ENCODE peak calls at places on chromosomes 1 and 21, in seven cellular contexts. L is pancreas, N is IMR-90, Z is cardiac muscle cell, H is PC-9, V is endothelial cell of umbilical vein, X is right lobe of liver. Q is an unnamed sample. For H3K36me3, the result is how much of the 10 kb centered on the place peaks cover.

GRCh38 chr1:36807262-36807661 is 227.1 kb downstream of the GRIK3 start:
- DNase-seq in Z (no peak), L (no peak), H (no peak), V (no peak), X (peak), N (no peak), Q (no peak)

GRCh38 chr1:244231572-244232315 is 180.7 kb downstream of the ZBTB18 start:
- DNase-seq in V (no peak), N (peak), L (peak), Z (peak), X (no peak), H (peak), Q (peak)

GRCh38 chr1:202161151-202162048 is 998 bp upstream of the PTPN7 start:
- DNase-seq in X (no peak), L (no peak), Z (no peak), N (no peak), V (no peak), H (no peak), Q (no peak)

GRCh38 chr21:43318841-43319781 is 107.8 kb downstream of the SIK1 start:
- DNase-seq in L (no peak), H (peak), Z (peak), N (peak), X (peak), V (no peak), Q (peak)

GRCh38 chr1:6127587-6128163 is 52.4 kb downstream of the CHD5 start:
- DNase-seq in N (peak), X (peak), L (peak), Z (peak), V (peak), H (peak), Q (peak)

GRCh38 chr1:89254658-89255287 is 17.9 kb downstream of the GBP5 start:
- DNase-seq in X (no peak), Z (peak), H (no peak), L (no peak), V (peak), N (no peak), Q (no peak)

GRCh38 chr1:6700853-6701436 is 671 bp downstream of the DNAJC11 start:
- DNase-seq in N (no peak), H (no peak), L (no peak), X (no peak), V (no peak), Z (peak), Q (no peak)

GRCh38 chr1:41664861-41665640 is 180.6 kb upstream of the EDN2 start:
- DNase-seq in L (no peak), X (no peak), H (peak), V (peak), Z (peak), N (peak), Q (peak)

GRCh38 chr1:61170328-61171238 is 88.2 kb downstream of the NFIA start:
- DNase-seq in X (no peak), N (peak), Z (peak), H (no peak), V (peak), L (no peak), Q (no peak)

GRCh38 chr21:38244885-38245869 is 11.6 kb upstream of the KCNJ15 start:
- DNase-seq in H (no peak), X (no peak), V (peak), L (no peak), Z (peak), N (peak), Q (peak)

GRCh38 chr21:26130249-26130896 is 40.2 kb downstream of the APP start:
- DNase-seq in Z (peak), V (no peak), N (peak), L (no peak), X (no peak), H (no peak), Q (peak)

GRCh38 chr1:151238467-151238739 is 16.1 kb upstream of the PSMD4 start:
- DNase-seq in Z (peak), N (peak), L (no peak), X (no peak), V (no peak), H (no peak), Q (no peak)

GRCh38 chr21:37530901-37531351 is 164.4 kb downstream of the DYRK1A start:
- DNase-seq in L (no peak), V (no peak), X (no peak), Z (no peak), N (no peak), H (no peak), Q (no peak)

GRCh38 chr21:39094847-39095525 is 88.3 kb downstream of the PSMG1 start:
- DNase-seq in X (no peak), Z (peak), N (peak), L (no peak), H (peak), V (peak), Q (peak)

GRCh38 chr1:200180821-200181220 is 153.3 kb downstream of the NR5A2 start:
- DNase-seq in N (peak), L (peak), H (no peak), Z (peak), V (peak), X (peak), Q (no peak)

GRCh38 chr21:45551316-45551715 is 9.1 kb upstream of the SLC19A1 start:
- DNase-seq in L (no peak), H (no peak), N (peak), V (peak), X (no peak), Z (peak), Q (peak)

GRCh38 chr1:172397221-172397620 is 23.3 kb upstream of the C1orf105 start:
- DNase-seq in X (no peak), H (no peak), Z (peak), N (peak), V (peak), L (no peak), Q (no peak)

GRCh38 chr1:65230741-65231439 is 78.5 kb upstream of the DNAJC6 start:
- DNase-seq in N (no peak), L (no peak), X (no peak), Z (peak), H (no peak), V (peak), Q (no peak)

GRCh38 chr1:50955116-50955515 is 5.0 kb downstream of the FAF1 start:
- DNase-seq in L (no peak), V (no peak), X (no peak), N (no peak), Z (no peak), H (no peak), Q (no peak)

GRCh38 chr1:95323117-95323516 is 89.1 kb downstream of the RWDD3 start:
- DNase-seq in L (no peak), H (no peak), V (peak), N (no peak), X (no peak), Z (peak), Q (no peak)

GRCh38 chr1:80054129-80054528 is 1047.6 kb upstream of the ADGRL4 start:
- DNase-seq in N (peak), X (no peak), L (peak), V (peak), H (peak), Z (peak), Q (peak)

GRCh38 chr1:47677241-47677940 is 239.5 kb downstream of the FOXD2 start:
- DNase-seq in V (no peak), Z (no peak), N (no peak), L (no peak), X (no peak), H (no peak), Q (no peak)

GRCh38 chr1:23581219-23581618 is 21.9 kb upstream of the ID3 start:
- DNase-seq in V (peak), X (no peak), Z (peak), H (no peak), L (no peak), N (peak), Q (peak)

GRCh38 chr1:164443166-164443565 is 115.8 kb upstream of the PBX1 start:
- DNase-seq in L (no peak), N (no peak), Z (peak), V (no peak), X (no peak), H (no peak), Q (no peak)

GRCh38 chr1:239308701-239309333 is 77.6 kb upstream of the CHRM3 start:
- DNase-seq in N (no peak), L (peak), H (peak), Z (peak), V (no peak), X (no peak), Q (peak)

GRCh38 chr1:147833231-147833840 is 69.3 kb upstream of the GJA8 start:
- DNase-seq in Z (no peak), N (no peak), L (no peak), V (no peak), H (peak), X (no peak), Q (no peak)

GRCh38 chr1:960371-961131 is at the start of gene KLHL17:
- DNase-seq in V (peak), Z (peak), X (peak), L (peak), N (peak), H (peak), Q (peak)

GRCh38 chr1:68800182-68800581 is 303.3 kb upstream of the DEPDC1 start:
- DNase-seq in N (no peak), H (no peak), X (no peak), L (no peak), V (no peak), Z (no peak), Q (no peak)

GRCh38 chr1:200041337-200042118 is 14.0 kb downstream of the NR5A2 start:
- DNase-seq in N (no peak), X (no peak), Z (no peak), H (no peak), V (peak), L (no peak), Q (no peak)

GRCh38 chr1:201468844-201469644 is at the start of gene PHLDA3:
- DNase-seq in L (peak), N (peak), H (peak), Z (peak), V (peak), X (peak), Q (peak)

GRCh38 chr1:69244211-69244610 is 323.5 kb upstream of the LRRC7 start:
- DNase-seq in N (no peak), V (no peak), Z (no peak), H (no peak), X (no peak), L (no peak), Q (no peak)

GRCh38 chr1:206739411-206740076 is 31.0 kb upstream of the IL19 start:
- DNase-seq in V (no peak), Z (no peak), H (no peak), L (no peak), X (no peak), N (peak), Q (peak)

GRCh38 chr1:187114788-187115187 is 286.0 kb downstream of the PLA2G4A start:
- DNase-seq in H (no peak), V (no peak), N (no peak), Z (no peak), X (no peak), L (no peak), Q (no peak)

GRCh38 chr1:84615785-84616184 is 41.5 kb upstream of the CTBS start:
- DNase-seq in L (no peak), H (no peak), Z (no peak), V (no peak), N (no peak), X (no peak), Q (no peak)

GRCh38 chr1:64209221-64209620 is 5.8 kb downstream of the UBE2U start:
- DNase-seq in Z (no peak), V (no peak), X (no peak), N (no peak), L (no peak), H (no peak), Q (peak)

GRCh38 chr21:42652527-42653491 is 612 bp upstream of the PDE9A start:
- DNase-seq in V (peak), L (peak), H (peak), Z (peak), N (peak), X (peak), Q (no peak)

GRCh38 chr1:51070011-51070410 is 32.0 kb upstream of the C1orf185 start:
- DNase-seq in N (no peak), Z (no peak), X (no peak), L (no peak), V (no peak), H (peak), Q (no peak)

GRCh38 chr1:62295921-62296451 is 23.2 kb downstream of the KANK4 start:
- DNase-seq in V (no peak), Z (peak), N (peak), X (no peak), H (no peak), L (no peak), Q (no peak)

GRCh38 chr1:205421728-205422127 is at the start of gene LEMD1:
- DNase-seq in L (no peak), H (no peak), X (no peak), N (no peak), V (no peak), Z (no peak), Q (no peak)

DNA sequence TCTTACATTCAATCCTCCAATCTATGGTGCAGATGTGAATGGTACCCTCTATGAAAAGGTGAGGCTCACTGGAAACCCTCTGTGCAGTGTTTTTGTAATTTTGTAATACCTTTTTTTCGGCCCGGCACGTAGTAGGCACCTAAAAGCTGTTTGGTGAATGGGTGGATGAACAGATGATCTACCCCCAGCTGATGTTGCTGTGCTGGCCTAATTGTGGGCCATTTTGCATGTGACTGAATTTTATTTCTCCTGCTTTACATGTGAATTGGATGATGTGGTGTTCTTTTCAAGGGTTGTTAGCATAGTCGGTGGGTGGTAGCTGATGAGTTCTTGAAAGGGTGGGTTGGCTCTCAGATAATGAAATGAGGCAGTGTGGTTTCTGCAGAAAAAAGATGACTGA is 10.4 kb downstream of the KDM4A start:
- DNase-seq in L (no peak), N (no peak), H (no peak), V (no peak), X (no peak), Z (no peak), Q (no peak)
- H3K36me3 ChIP-seq in L (under half), N (half or more), H (half or more), V (under half), X (half or more), Z (half or more), Q (half or more)

GRCh38 chr1:150156868-150157603 is 7.3 kb downstream of the PLEKHO1 start:
- DNase-seq in V (no peak), N (peak), Z (peak), H (no peak), X (no peak), L (no peak), Q (no peak)
- H3K36me3 ChIP-seq in V (under half), N (half or more), Z (under half), H (under half), X (under half), L (under half), Q (half or more)

GRCh38 chr1:54834007-54834541 is 33.0 kb upstream of the TTC22 start:
- DNase-seq in Z (no peak), L (no peak), N (no peak), X (no peak), V (no peak), H (no peak), Q (no peak)

GRCh38 chr1:54836594-54836993 is 35.5 kb upstream of the TTC22 start:
- DNase-seq in Z (no peak), N (no peak), X (no peak), V (no peak), L (no peak), H (no peak), Q (no peak)

GRCh38 chr1:54835131-54835898 is 34.2 kb upstream of the TTC22 start:
- DNase-seq in L (no peak), V (no peak), H (no peak), X (no peak), N (no peak), Z (no peak), Q (no peak)

GRCh38 chr1:54835970-54836369 is 34.8 kb upstream of the TTC22 start:
- DNase-seq in V (no peak), N (no peak), L (no peak), Z (no peak), H (no peak), X (no peak), Q (no peak)

DNA sequence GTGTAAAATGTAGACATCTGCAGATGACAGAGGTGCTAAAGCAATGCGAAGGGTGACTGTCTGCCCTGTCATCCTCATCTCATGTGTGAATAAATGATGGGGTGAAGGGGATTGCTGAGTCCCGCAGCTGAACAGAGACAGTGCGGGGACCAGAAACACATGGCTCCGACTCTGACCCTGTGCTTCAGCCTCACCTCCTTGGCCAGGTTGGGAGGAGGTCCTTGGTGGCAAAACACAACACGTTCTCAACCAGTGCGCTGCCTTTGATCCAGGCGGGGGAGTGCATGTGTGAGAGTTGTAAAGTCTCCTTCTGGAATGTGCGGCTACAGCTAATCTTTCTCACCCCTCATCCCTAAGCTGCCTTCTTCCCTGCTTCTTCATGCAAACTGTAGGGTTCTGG is 32.0 kb upstream of the TTC22 start:
- DNase-seq in H (no peak), X (no peak), V (no peak), L (no peak), Z (no peak), N (no peak), Q (no peak)
- H3K36me3 ChIP-seq in H (under half), X (under half), V (under half), L (under half), Z (under half), N (under half), Q (under half)

GRCh38 chr21:32360401-32360981 is 32.3 kb downstream of the URB1 start:
- DNase-seq in V (peak), N (no peak), Z (no peak), L (no peak), X (no peak), H (no peak), Q (no peak)

GRCh38 chr21:32367158-32367557 is 25.7 kb downstream of the URB1 start:
- DNase-seq in Z (no peak), V (no peak), X (no peak), N (no peak), L (no peak), H (no peak), Q (no peak)

GRCh38 chr21:32366191-32366590 is 26.6 kb downstream of the URB1 start:
- DNase-seq in H (no peak), Z (no peak), L (no peak), X (no peak), N (no peak), V (no peak), Q (no peak)

GRCh38 chr21:32364801-32365200 is 28.0 kb downstream of the URB1 start:
- DNase-seq in Z (no peak), N (no peak), L (no peak), H (no peak), V (no peak), X (no peak), Q (no peak)

DNA sequence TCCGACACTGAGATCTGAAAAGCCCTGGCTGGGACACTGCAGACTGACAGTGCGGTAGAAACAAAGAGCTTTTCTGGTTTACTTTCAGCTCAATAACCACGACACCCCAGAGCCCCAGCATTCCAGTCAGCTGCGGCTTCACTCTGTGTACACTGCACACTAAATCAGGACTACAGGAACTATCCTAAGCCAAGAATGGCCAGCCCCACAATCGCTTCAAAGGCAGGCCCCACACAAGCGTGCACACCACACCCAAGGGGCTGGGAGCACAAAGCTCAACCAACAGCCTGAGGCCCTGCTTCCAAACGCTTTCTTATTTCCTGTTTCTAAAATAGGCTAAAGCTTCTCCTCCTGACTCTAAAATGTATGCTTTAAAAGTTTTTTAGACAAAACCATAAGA is 28.4 kb downstream of the URB1 start:
- DNase-seq in N (no peak), X (no peak), V (no peak), L (no peak), Z (no peak), H (no peak), Q (no peak)
- H3K36me3 ChIP-seq in N (half or more), X (half or more), V (under half), L (under half), Z (under half), H (under half), Q (half or more)

GRCh38 chr1:30600706-30601105 is 122.7 kb downstream of the MATN1 start:
- DNase-seq in X (no peak), V (no peak), Z (no peak), L (no peak), N (no peak), H (no peak), Q (no peak)
- H3K36me3 ChIP-seq in X (under half), V (under half), Z (under half), L (under half), N (under half), H (under half), Q (under half)

GRCh38 chr1:32333251-32333963 is 2.6 kb downstream of the MARCKSL1 start:
- DNase-seq in N (no peak), X (no peak), H (no peak), V (no peak), L (no peak), Z (no peak), Q (no peak)
- H3K36me3 ChIP-seq in N (half or more), X (under half), H (under half), V (under half), L (under half), Z (under half), Q (half or more)